ENCODE peak calls at places on chromosome 5, in five cellular contexts. G is astrocyte, F is neural progenitor cell, I is kidney, C is adipocyte. E is an unnamed sample. For H3K36me3, the result is how much of the 10 kb centered on the place peaks cover.

GRCh38 chr5:95878417-95879323 is 56.1 kb upstream of the GLRX start:
- DNase-seq in G (peak), I (no peak), C (no peak), F (no peak), E (peak)

GRCh38 chr5:107913511-107913910 is 242.8 kb upstream of the EFNA5 start:
- DNase-seq in F (no peak), C (no peak), G (no peak), I (no peak), E (no peak)

GRCh38 chr5:187042-187431 is 4.3 kb upstream of the LRRC14B start:
- DNase-seq in F (no peak), C (no peak), G (no peak), I (peak), E (no peak)

GRCh38 chr5:100838048-100838473 is 65.0 kb downstream of the ST8SIA4 start:
- DNase-seq in C (no peak), G (no peak), I (no peak), F (no peak), E (peak)

GRCh38 chr5:74143724-74144330 is 496.7 kb downstream of the ENC1 start:
- DNase-seq in C (no peak), F (no peak), I (no peak), G (no peak), E (no peak)

GRCh38 chr5:111853748-111854147 is 96.8 kb upstream of the NREP start:
- DNase-seq in G (no peak), C (no peak), F (no peak), I (no peak), E (no peak)

GRCh38 chr5:94847726-94848125 is 229.3 kb downstream of the SLF1 start:
- DNase-seq in G (no peak), F (no peak), C (no peak), I (no peak), E (no peak)

GRCh38 chr5:1951165-1951816 is 68.6 kb upstream of the IRX4 start:
- DNase-seq in C (no peak), G (no peak), I (no peak), F (no peak), E (no peak)

GRCh38 chr5:56838409-56839039 is 23.2 kb downstream of the MAP3K1 start:
- DNase-seq in C (peak), I (no peak), F (peak), G (peak), E (peak)

GRCh38 chr5:93674138-93674537 is 67.3 kb downstream of the POU5F2 start:
- DNase-seq in F (no peak), I (no peak), C (no peak), G (no peak), E (no peak)

GRCh38 chr5:446864-447263 is 3.9 kb downstream of the EXOC3 start:
- DNase-seq in I (no peak), G (no peak), F (peak), C (peak), E (peak)

GRCh38 chr5:133265720-133266575 is 214.1 kb downstream of the HSPA4 start:
- DNase-seq in C (no peak), I (no peak), G (peak), F (no peak), E (peak)

GRCh38 chr5:39476466-39477215 is 51.9 kb upstream of the DAB2 start:
- DNase-seq in F (no peak), C (peak), G (peak), I (no peak), E (peak)

GRCh38 chr5:177085985-177086917 is at the start of gene FGFR4:
- DNase-seq in G (peak), I (peak), C (peak), F (peak), E (peak)

GRCh38 chr5:466661-467310 is 23.8 kb downstream of the EXOC3 start:
- DNase-seq in G (no peak), F (no peak), I (peak), C (no peak), E (no peak)

GRCh38 chr5:33832904-33833575 is 58.8 kb downstream of the ADAMTS12 start:
- DNase-seq in G (peak), C (no peak), F (no peak), I (no peak), E (peak)

GRCh38 chr5:71887680-71888079 is 168.6 kb downstream of the CARTPT start:
- DNase-seq in I (no peak), C (peak), G (peak), F (peak), E (peak)

GRCh38 chr5:66595877-66596790 is at the start of gene MAST4:
- DNase-seq in G (peak), I (peak), F (peak), C (peak), E (peak)

GRCh38 chr5:180982008-180982741 is 6.5 kb upstream of the BTNL3 start:
- DNase-seq in C (no peak), I (no peak), F (no peak), G (no peak), E (no peak)
- H3K4me3 ChIP-seq in C (no peak), I (no peak), F (no peak), G (no peak), E (no peak)

DNA sequence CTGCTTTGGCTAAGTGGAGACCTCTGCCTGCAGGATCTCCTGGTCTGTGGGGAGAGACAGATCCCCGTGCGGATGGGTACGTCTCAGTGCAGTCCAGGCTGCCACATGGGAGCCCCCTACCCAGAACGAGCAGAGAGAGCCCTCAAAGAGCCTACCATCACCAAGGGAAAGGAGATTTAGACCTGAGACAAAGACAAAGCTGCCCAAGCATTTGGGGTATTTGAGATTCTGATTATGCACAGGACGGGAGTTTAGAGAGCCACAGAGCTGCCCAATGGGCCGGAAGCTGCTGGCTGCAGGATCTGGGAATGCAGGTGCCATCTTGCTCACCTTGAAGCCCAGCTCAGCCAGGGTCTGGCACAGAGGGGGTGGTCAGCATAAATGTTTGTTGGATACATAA is 157.6 kb downstream of the FGF18 start:
- DNase-seq in I (no peak), G (no peak), C (no peak), F (peak), E (no peak)
- H3K9ac ChIP-seq in I (no peak), G (no peak), C (no peak), F (no peak), E (no peak)

GRCh38 chr5:32406650-32407049 is 37.9 kb downstream of the ZFR start:
- DNase-seq in F (no peak), I (no peak), G (no peak), C (no peak), E (no peak)
- H3K36me3 ChIP-seq in F (under half), I (under half), G (half or more), C (half or more), E (under half)

DNA sequence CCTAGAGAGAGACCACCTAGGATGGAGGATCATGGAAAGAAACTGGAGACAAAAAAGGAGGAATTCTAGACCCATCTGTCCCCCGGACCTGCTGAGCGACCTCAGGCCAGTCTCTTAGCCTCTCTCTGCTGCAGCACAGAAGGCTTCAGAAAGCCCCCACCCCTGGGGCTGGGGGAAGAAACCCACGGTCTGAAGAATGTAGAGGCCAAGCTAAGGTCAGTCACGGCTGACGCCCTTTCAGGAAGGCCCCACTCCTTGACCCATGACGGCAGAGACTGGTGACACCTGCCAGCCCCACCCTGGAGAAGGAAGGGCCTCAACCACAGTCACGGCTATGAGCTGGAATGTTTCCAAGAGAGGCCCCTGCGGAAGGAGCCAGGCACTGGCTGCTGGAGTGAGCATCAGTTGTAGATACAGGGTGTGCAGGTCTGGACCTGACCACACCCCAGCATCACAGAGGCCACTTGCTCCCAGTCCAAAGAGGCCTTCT is 120.5 kb upstream of the BOD1 start:
- DNase-seq in G (no peak), I (peak), C (no peak), F (no peak), E (no peak)
- H3K4me3 ChIP-seq in G (no peak), I (no peak), C (no peak), F (no peak), E (no peak)

GRCh38 chr5:42991477-42992034 is 48.6 kb downstream of the ANXA2R start:
- DNase-seq in C (no peak), F (no peak), I (peak), G (peak), E (peak)

GRCh38 chr5:42989198-42989597 is 50.9 kb downstream of the ANXA2R start:
- DNase-seq in C (no peak), F (no peak), G (no peak), I (no peak), E (no peak)

GRCh38 chr5:42992035-42992570 is 48.0 kb downstream of the ANXA2R start:
- DNase-seq in I (peak), G (peak), C (peak), F (peak), E (peak)

GRCh38 chr5:42988568-42988967 is 51.6 kb downstream of the ANXA2R start:
- DNase-seq in G (no peak), C (no peak), F (no peak), I (no peak), E (no peak)

DNA sequence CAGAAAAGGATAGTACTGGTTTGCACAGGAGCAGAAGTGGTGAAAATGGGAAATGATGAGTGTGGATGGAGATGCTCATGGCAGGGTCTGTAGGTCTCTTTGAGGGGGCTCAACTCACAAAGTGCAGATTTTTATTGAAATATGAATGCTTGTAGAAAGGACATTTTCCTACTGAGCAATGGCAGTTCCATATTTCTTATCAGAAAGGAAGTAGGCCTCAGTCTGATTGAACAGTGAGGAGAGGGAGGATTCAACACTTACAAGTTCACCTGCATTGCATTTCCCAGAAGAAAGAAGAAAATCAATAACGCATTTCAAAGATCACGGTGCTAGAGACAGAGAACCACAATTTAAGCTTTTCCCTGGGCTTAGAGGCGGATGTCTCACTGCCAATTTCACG is 49.2 kb downstream of the ANXA2R start:
- DNase-seq in F (no peak), G (no peak), I (no peak), C (no peak), E (no peak)
- H3K9ac ChIP-seq in F (no peak), G (peak), I (peak), C (peak), E (no peak)

GRCh38 chr5:62466228-62466627 is 53.7 kb downstream of the IPO11 start:
- DNase-seq in F (no peak), G (peak), C (peak), I (no peak), E (peak)
- H3K36me3 ChIP-seq in F (under half), G (under half), C (under half), I (under half), E (under half)

DNA sequence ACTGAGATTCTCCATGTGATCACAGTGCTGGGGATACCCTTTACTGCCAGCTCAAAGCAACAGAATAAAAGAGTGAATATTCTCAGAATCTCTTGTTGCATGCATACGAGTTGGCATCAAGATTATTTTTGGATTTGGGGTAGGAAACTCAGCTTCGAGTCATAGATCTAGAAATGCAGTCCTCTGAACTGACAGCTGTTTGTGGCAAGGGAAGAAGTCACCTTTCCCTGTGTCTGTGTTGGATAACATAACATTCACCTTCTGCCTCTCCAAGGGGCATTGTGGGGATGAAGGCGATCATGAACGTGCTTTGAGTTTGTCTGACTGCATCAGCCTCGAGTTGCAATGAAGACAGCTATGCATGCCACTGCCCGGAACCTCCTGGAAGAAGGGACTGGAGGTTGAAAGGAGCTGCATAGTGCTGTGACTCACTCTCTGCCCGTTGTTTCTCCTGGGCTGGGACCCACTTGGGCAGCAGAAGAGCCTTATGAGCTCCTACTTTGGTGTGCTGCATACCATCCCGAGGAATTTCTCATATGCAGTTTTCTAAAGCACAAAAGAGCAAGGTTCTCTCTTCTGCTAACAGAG is 231.7 kb downstream of the ARHGAP26 start:
- DNase-seq in I (no peak), C (peak), G (peak), F (no peak), E (peak)
- H3K4me3 ChIP-seq in I (no peak), C (no peak), G (no peak), F (no peak), E (no peak)

E was measured in fibroblast of lung.